ENCODE peak calls at places on chromosomes 13 and 19, in ten cellular contexts. S is CD8-positive, alpha-beta T cell; R is tibial artery; F is thoracic aorta; N is GM04504; U is amniotic stem cell; M is H54; C is fibroblast of gingiva; B is EH; J is fibroblast of lung. V is an unnamed sample.

GRCh38 chr13:97212540-97213146 is 9.5 kb upstream of the MBNL2 start:
- DNase-seq in F (no peak), M (peak; percentile 20), B (peak; percentile 61), R (no peak), S (no peak), N (no peak), U (no peak), J (no peak), C (peak; percentile 39), V (no peak)

GRCh38 chr19:51347209-51347928 is 5.4 kb upstream of the VSIG10L start:
- DNase-seq in M (no peak), N (no peak), U (no peak), R (no peak), B (no peak), S (no peak), F (no peak), J (no peak), C (no peak), V (no peak)

GRCh38 chr13:23159205-23159586 is 21.6 kb upstream of the SGCG start:
- DNase-seq in U (no peak), N (no peak), F (no peak), B (peak; percentile 29), J (peak; percentile 12), M (no peak), R (no peak), C (no peak), S (no peak), V (no peak)

GRCh38 chr19:44741258-44741731 is 7.2 kb upstream of the BCL3 start:
- DNase-seq in M (no peak), F (no peak), B (no peak), R (no peak), J (peak; percentile 50), S (no peak), C (no peak), N (no peak), U (no peak), V (no peak)

GRCh38 chr19:13899912-13900584 is 5.9 kb downstream of the BRME1 start:
- DNase-seq in U (no peak), J (peak; percentile 31), B (peak; percentile 60), F (no peak), M (no peak), R (no peak), N (no peak), S (no peak), C (peak; percentile 23), V (no peak)

GRCh38 chr19:6425732-6426686 is 1.4 kb upstream of the KHSRP start:
- DNase-seq in J (no peak), C (no peak), S (no peak), N (no peak), M (no peak), B (no peak), U (no peak), R (no peak), F (no peak), V (no peak)

GRCh38 chr13:36884235-36884634 is 35.8 kb downstream of the SMAD9 start:
- DNase-seq in N (no peak), U (no peak), S (no peak), F (no peak), C (no peak), J (no peak), R (no peak), B (no peak), M (no peak), V (no peak)

GRCh38 chr19:11587302-11587972 is 9.8 kb upstream of the ZNF627 start:
- DNase-seq in S (peak; percentile 57), C (peak; percentile 62), J (peak; percentile 38), F (peak; percentile 22), U (peak; percentile 49), N (no peak), R (peak; percentile 86), M (peak; percentile 73), B (peak; percentile 75), V (no peak)

GRCh38 chr19:44512326-44513298 is 12.3 kb upstream of the ZNF180 start:
- DNase-seq in S (no peak), J (peak; percentile 35), M (peak; percentile 69), B (peak; percentile 47), C (no peak), F (no peak), N (peak; percentile 21), U (no peak), R (no peak), V (no peak)

GRCh38 chr13:111114362-111115050 is 604 bp upstream of the ARHGEF7 start:
- DNase-seq in C (peak; percentile 58), R (peak; percentile 81), M (no peak), F (peak; percentile 30), N (no peak), S (no peak), U (no peak), B (peak; percentile 60), J (peak; percentile 43), V (no peak)

GRCh38 chr19:18453269-18454024 is 15.5 kb upstream of the ISYNA1 start:
- DNase-seq in R (no peak), J (no peak), U (no peak), C (peak; percentile 86), B (peak; percentile 77), M (no peak), F (no peak), S (no peak), N (no peak), V (no peak)

GRCh38 chr19:6495947-6496346 is 6.2 kb downstream of the TUBB4A start:
- DNase-seq in M (no peak), F (no peak), U (no peak), S (no peak), C (no peak), R (no peak), J (no peak), N (no peak), B (no peak), V (no peak)

GRCh38 chr19:4456566-4456842 is 1.1 kb downstream of the UBXN6 start:
- DNase-seq in N (peak; percentile 52), J (peak; percentile 72), R (no peak), M (peak; percentile 52), F (no peak), S (no peak), C (peak; percentile 49), U (peak; percentile 22), B (peak; percentile 86), V (no peak)

GRCh38 chr13:72170571-72170970 is 303.6 kb upstream of the DACH1 start:
- DNase-seq in B (no peak), J (no peak), U (no peak), S (no peak), F (no peak), N (no peak), C (no peak), M (no peak), R (no peak), V (no peak)

GRCh38 chr19:6464070-6464873 is at the start of gene CRB3:
- DNase-seq in U (no peak), N (no peak), C (no peak), B (no peak), J (no peak), S (peak; percentile 42), R (no peak), F (no peak), M (no peak), V (no peak)

GRCh38 chr13:51298812-51299211 is 40.7 kb upstream of the SERPINE3 start:
- DNase-seq in S (no peak), U (no peak), N (no peak), R (no peak), M (no peak), J (peak; percentile 4), F (no peak), C (no peak), B (peak; percentile 18), V (no peak)

V was measured in BJ.